ENCODE peak calls at places on chromosomes 2 and 18, in seven cellular contexts. X is stimulated activated CD4-positive, alpha-beta T cell treated with anti-CD3 and anti-CD28 coated beads, Interleukin-1b, Interleukin-23, amount 100 ng/mL, for 24 hours; T is stimulated activated CD8-positive, alpha-beta memory T cell treated with anti-CD3 and anti-CD28 coated beads, Interleukin-7, amount 100 ng/mL, for 48 hours; W is fibroblast of lung; P is NCI-H1694; V is activated effector memory CD4-positive, alpha-beta T cell treated with Interleukin-2 at 50 U/mL for 16 hours; E is cerebellar cortex. F is an unnamed sample.

GRCh38 chr2:110125292-110125691 is 9.7 kb upstream of the MALL start:
- DNase-seq in X (no peak), E (no peak), T (no peak), P (no peak), V (no peak), W (no peak), F (no peak)

GRCh38 chr2:74957886-74958276 is 562 bp upstream of the POLE4 start:
- DNase-seq in X (no peak), T (no peak), E (peak), W (no peak), P (no peak), V (no peak), F (no peak)

GRCh38 chr2:224937887-224938286 is 104.4 kb downstream of the DOCK10 start:
- DNase-seq in T (no peak), V (no peak), P (no peak), E (no peak), W (no peak), X (no peak), F (no peak)

GRCh38 chr18:35282353-35282752 is 7.7 kb downstream of the ZSCAN30 start:
- DNase-seq in V (no peak), P (no peak), E (no peak), X (no peak), W (peak), T (no peak), F (no peak)

GRCh38 chr18:3624818-3625716 is 175.1 kb downstream of the TGIF1 start:
- DNase-seq in T (no peak), W (peak), V (peak), P (no peak), X (peak), E (peak), F (no peak)

GRCh38 chr2:186771850-186772463 is 77.0 kb downstream of the ZSWIM2 start:
- DNase-seq in V (no peak), P (no peak), X (no peak), T (no peak), W (no peak), E (no peak), F (peak)

GRCh38 chr2:196274387-196274809 is 103.0 kb upstream of the STK17B start:
- DNase-seq in E (peak), V (no peak), X (no peak), W (peak), T (no peak), P (no peak), F (no peak)

GRCh38 chr2:18650221-18650620 is 60.9 kb upstream of the NT5C1B start:
- DNase-seq in V (no peak), E (no peak), P (no peak), T (no peak), X (no peak), W (no peak), F (no peak)

GRCh38 chr2:60216452-60216995 is 336.9 kb downstream of the BCL11A start:
- DNase-seq in P (no peak), E (no peak), T (no peak), V (no peak), W (no peak), X (no peak), F (no peak)

GRCh38 chr2:160918909-160919503 is 241.2 kb upstream of the TANK start:
- DNase-seq in E (peak), X (no peak), V (peak), W (peak), T (no peak), P (peak), F (no peak)

GRCh38 chr2:182368446-182368845 is 58.4 kb downstream of the PDE1A start:
- DNase-seq in P (no peak), W (peak), V (no peak), E (peak), X (no peak), T (no peak), F (no peak)

GRCh38 chr2:9638532-9638931 is 7.7 kb upstream of the YWHAQ start:
- DNase-seq in X (no peak), V (no peak), P (no peak), E (no peak), W (peak), T (no peak), F (peak)

GRCh38 chr2:98012561-98012979 is 16.8 kb upstream of the TMEM131 start:
- DNase-seq in V (no peak), W (no peak), T (peak), X (peak), P (no peak), E (no peak), F (no peak)

GRCh38 chr2:120765031-120765910 is 29.6 kb downstream of the GLI2 start:
- DNase-seq in W (peak), V (no peak), X (no peak), T (no peak), P (no peak), E (no peak), F (no peak)

GRCh38 chr2:204686415-204686814 is 141.1 kb downstream of the PARD3B start:
- DNase-seq in V (no peak), E (no peak), P (no peak), W (no peak), X (no peak), T (no peak), F (no peak)

GRCh38 chr2:100909571-100909970 is 89.6 kb downstream of the NPAS2 start:
- DNase-seq in E (no peak), V (no peak), T (no peak), W (no peak), X (no peak), P (no peak), F (no peak)

GRCh38 chr2:60219536-60219935 is 333.9 kb downstream of the BCL11A start:
- DNase-seq in E (no peak), V (no peak), P (no peak), X (no peak), W (no peak), T (no peak), F (no peak)

GRCh38 chr2:94923196-94923595 is 52.0 kb downstream of the TEKT4 start:
- DNase-seq in P (no peak), E (no peak), V (no peak), T (no peak), W (no peak), X (no peak), F (no peak)

GRCh38 chr2:96408631-96409542 is 73.3 kb downstream of the NCAPH start:
- DNase-seq in W (peak), X (no peak), V (no peak), P (peak), E (peak), T (no peak), F (no peak)

GRCh38 chr18:27843783-27844415 is 333.0 kb downstream of the CDH2 start:
- DNase-seq in T (no peak), P (no peak), V (no peak), W (peak), X (no peak), E (no peak), F (no peak)

GRCh38 chr2:155266579-155266978 is 568.1 kb downstream of the KCNJ3 start:
- DNase-seq in W (no peak), P (no peak), V (no peak), E (no peak), X (no peak), T (no peak), F (no peak)

GRCh38 chr2:221422516-221423211 is 149.4 kb downstream of the EPHA4 start:
- DNase-seq in W (no peak), T (no peak), E (no peak), P (no peak), V (no peak), X (no peak), F (no peak)